ENCODE peak calls at places on chromosomes 7 and 10, in six cellular contexts. G is fibroblast of villous mesenchyme, V is astrocyte of the spinal cord, Z is fibroblast of lung, D is cardiac fibroblast, T is SK-N-SH. Q is an unnamed sample.

GRCh38 chr10:102670871-102671434 is 26.7 kb downstream of the TRIM8 start:
- DNase-seq in G (peak), V (no peak), Z (no peak), D (no peak), T (peak), Q (no peak)

GRCh38 chr10:35446439-35446838 is 110.1 kb downstream of the CCNY start:
- DNase-seq in G (no peak), V (no peak), Z (no peak), D (no peak), T (no peak), Q (no peak)

GRCh38 chr7:41445951-41446350 is 256.9 kb downstream of the INHBA start:
- DNase-seq in G (no peak), V (no peak), Z (no peak), D (no peak), T (no peak), Q (no peak)

GRCh38 chr7:77822269-77822668 is 23.7 kb downstream of the PHTF2 start:
- DNase-seq in G (no peak), V (no peak), Z (no peak), D (no peak), T (no peak), Q (no peak)

GRCh38 chr7:151872531-151873401 is 4.1 kb downstream of the PRKAG2 start:
- DNase-seq in G (no peak), V (no peak), Z (no peak), D (no peak), T (no peak), Q (no peak)

GRCh38 chr10:49035920-49036319 is 79.4 kb downstream of the VSTM4 start:
- DNase-seq in G (no peak), V (no peak), Z (no peak), D (no peak), T (peak), Q (no peak)

GRCh38 chr7:6730343-6730633 is 23.5 kb upstream of the ZNF12 start:
- DNase-seq in G (no peak), V (peak), Z (no peak), D (peak), T (no peak), Q (no peak)

GRCh38 chr10:110353244-110354119 is 48.8 kb upstream of the SMNDC1 start:
- DNase-seq in G (peak), V (peak), Z (peak), D (peak), T (no peak), Q (no peak)

GRCh38 chr10:86506062-86506461 is 15.5 kb downstream of the WAPL start:
- DNase-seq in G (no peak), V (no peak), Z (no peak), D (no peak), T (no peak), Q (no peak)

GRCh38 chr10:127195041-127195506 is 1.3 kb downstream of the INSYN2A start:
- DNase-seq in G (no peak), V (no peak), Z (peak), D (no peak), T (peak), Q (no peak)

GRCh38 chr7:9945882-9946281 is 1027.8 kb upstream of the PHF14 start:
- DNase-seq in G (no peak), V (peak), Z (peak), D (no peak), T (no peak), Q (no peak)

GRCh38 chr10:126504051-126504760 is 115.9 kb upstream of the ADAM12 start:
- DNase-seq in G (peak), V (peak), Z (peak), D (peak), T (peak), Q (no peak)

GRCh38 chr7:129091484-129092002 is 36.6 kb upstream of the TNPO3 start:
- DNase-seq in G (peak), V (peak), Z (peak), D (peak), T (peak), Q (peak)

GRCh38 chr7:353746-354325 is 63.9 kb downstream of the FOXL3 start:
- DNase-seq in G (no peak), V (peak), Z (peak), D (no peak), T (no peak), Q (no peak)

GRCh38 chr7:138429577-138430250 is 30.3 kb upstream of the TRIM24 start:
- DNase-seq in G (no peak), V (no peak), Z (peak), D (peak), T (no peak), Q (no peak)

GRCh38 chr7:117127585-117128168 is 174.4 kb downstream of the ST7 start:
- DNase-seq in G (peak), V (peak), Z (peak), D (peak), T (no peak), Q (no peak)

GRCh38 chr7:117129538-117129955 is 176.2 kb downstream of the ST7 start:
- DNase-seq in G (no peak), V (no peak), Z (peak), D (no peak), T (no peak), Q (no peak)

GRCh38 chr7:117132385-117133120 is 179.3 kb downstream of the ST7 start:
- DNase-seq in G (peak), V (peak), Z (peak), D (peak), T (no peak), Q (no peak)

GRCh38 chr7:117133125-117133524 is 179.8 kb downstream of the ST7 start:
- DNase-seq in G (no peak), V (no peak), Z (no peak), D (no peak), T (no peak), Q (no peak)

DNA sequence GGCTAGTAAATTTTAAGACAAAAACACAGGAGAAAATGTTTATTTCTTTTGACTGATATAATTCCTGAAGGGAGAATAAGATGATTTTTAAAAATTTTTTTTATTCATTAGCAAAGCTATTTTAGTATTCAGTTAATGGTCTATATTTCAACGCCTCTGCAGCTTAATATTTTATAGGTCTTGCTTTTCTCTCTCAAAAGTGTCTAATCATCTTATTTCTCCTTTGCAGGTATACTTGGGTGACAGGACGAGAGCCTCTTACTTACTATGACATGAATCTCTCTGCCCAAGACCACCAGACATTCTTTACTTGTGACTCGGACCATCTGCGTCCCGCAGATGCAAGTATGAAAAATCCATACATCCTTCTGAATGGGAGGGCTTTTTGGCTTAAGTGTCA is 177.0 kb downstream of the ST7 start:
- DNase-seq in G (no peak), V (no peak), Z (peak), D (no peak), T (no peak), Q (no peak)
- TF ChIP-seq CTCF in G (no peak), V (no peak), Z (no peak), D (no peak), T (no peak), Q (no peak)

GRCh38 chr10:30718877-30719268 is 89.3 kb upstream of the LYZL2 start:
- DNase-seq in G (no peak), V (no peak), Z (no peak), D (no peak), T (no peak), Q (no peak)
- TF ChIP-seq CTCF in G (no peak), V (no peak), Z (no peak), D (no peak), T (no peak), Q (no peak)

DNA sequence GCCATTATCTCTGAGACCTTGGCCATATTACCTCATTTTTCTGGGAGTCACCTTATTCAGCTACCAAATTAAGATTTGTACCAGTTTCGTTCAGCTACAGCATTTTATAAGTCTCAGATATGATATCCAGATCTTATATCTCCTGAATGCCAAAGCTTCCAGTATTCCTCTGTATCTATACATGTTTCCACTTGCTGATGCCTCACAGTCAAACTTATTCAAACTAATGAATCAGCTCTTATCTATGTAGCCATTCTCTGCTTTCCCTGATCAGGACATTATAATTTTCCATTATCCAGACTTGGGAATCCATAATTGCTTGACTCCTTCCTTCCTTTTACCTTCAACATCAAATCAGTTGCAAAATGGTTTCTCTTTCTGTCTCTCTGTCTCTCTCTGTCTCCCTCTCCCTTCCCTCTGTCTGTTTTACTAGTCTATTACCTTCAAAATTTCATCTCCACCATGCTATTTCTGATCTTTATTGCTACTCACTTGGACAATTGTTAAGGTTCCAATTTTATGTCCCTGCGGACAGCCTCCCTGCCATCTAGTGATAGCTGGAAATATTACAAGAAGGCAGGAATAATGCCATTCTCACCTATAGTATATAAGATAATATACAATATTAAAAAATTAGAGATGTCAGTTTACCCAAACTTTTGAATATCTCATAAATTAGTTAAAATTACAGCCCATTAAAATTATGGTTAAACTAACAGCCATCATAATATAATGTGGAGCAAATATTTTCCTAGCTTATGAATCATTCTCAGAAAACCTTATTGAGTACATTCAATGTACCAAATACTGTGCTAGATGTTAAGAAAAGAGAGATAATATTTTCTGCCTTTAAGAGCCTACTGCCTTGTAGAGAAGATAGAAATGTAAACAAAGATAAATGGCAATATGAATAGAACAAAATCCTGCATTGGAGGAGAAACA is 89.8 kb downstream of the PCLO start:
- DNase-seq in G (no peak), V (no peak), Z (no peak), D (no peak), T (peak), Q (no peak)
- TF ChIP-seq CTCF in G (peak), V (peak), Z (no peak), D (no peak), T (peak), Q (no peak)

GRCh38 chr7:20991544-20991943 is 204.9 kb upstream of the SP8 start:
- DNase-seq in G (no peak), V (no peak), Z (no peak), D (no peak), T (no peak), Q (no peak)
- TF ChIP-seq CTCF in G (no peak), V (no peak), Z (no peak), D (no peak), T (no peak), Q (no peak)